ENCODE peak calls at places on chromosomes 16 and 17, in nine cellular contexts. One of them, this sample, is unnamed.

GRCh38 chr16:9370071-9370491 is 278.6 kb downstream of the HAPSTR1 start:
- DNase-seq in mesendoderm: peak
- DNase-seq in CD4-positive, alpha-beta memory T cell: no peak
- DNase-seq in activated T-helper 1 cell treated with anti-CD3 and anti-CD28 coated beads, Interleukin-2, amount 50 U/mL, for 16 hours: no peak
- DNase-seq in fibroblast of mammary gland: no peak
- DNase-seq in GM13977: no peak
- DNase-seq in left cardiac atrium: peak
- DNase-seq in chondrocyte: no peak
- DNase-seq in stimulated activated effector memory CD8-positive, alpha-beta T cell treated with anti-CD3 and anti-CD28 coated beads, Interleukin-12 subunit alpha, Interleukin-12 subunit beta, amount 100 ng/mL, for 72 hours: no peak
- DNase-seq in this sample: no peak

GRCh38 chr17:49691086-49691676 is 13.3 kb upstream of the SPOP start:
- DNase-seq in mesendoderm: no peak
- DNase-seq in CD4-positive, alpha-beta memory T cell: no peak
- DNase-seq in activated T-helper 1 cell treated with anti-CD3 and anti-CD28 coated beads, Interleukin-2, amount 50 U/mL, for 16 hours: no peak
- DNase-seq in fibroblast of mammary gland: peak
- DNase-seq in GM13977: no peak
- DNase-seq in left cardiac atrium: peak
- DNase-seq in chondrocyte: peak
- DNase-seq in stimulated activated effector memory CD8-positive, alpha-beta T cell treated with anti-CD3 and anti-CD28 coated beads, Interleukin-12 subunit alpha, Interleukin-12 subunit beta, amount 100 ng/mL, for 72 hours: no peak
- DNase-seq in this sample: no peak

GRCh38 chr16:86924537-86924936 is 346.2 kb downstream of the FOXL1 start:
- DNase-seq in mesendoderm: no peak
- DNase-seq in CD4-positive, alpha-beta memory T cell: no peak
- DNase-seq in activated T-helper 1 cell treated with anti-CD3 and anti-CD28 coated beads, Interleukin-2, amount 50 U/mL, for 16 hours: no peak
- DNase-seq in fibroblast of mammary gland: peak
- DNase-seq in GM13977: no peak
- DNase-seq in left cardiac atrium: no peak
- DNase-seq in chondrocyte: no peak
- DNase-seq in stimulated activated effector memory CD8-positive, alpha-beta T cell treated with anti-CD3 and anti-CD28 coated beads, Interleukin-12 subunit alpha, Interleukin-12 subunit beta, amount 100 ng/mL, for 72 hours: no peak
- DNase-seq in this sample: no peak

GRCh38 chr17:14471052-14471451 is 170.2 kb downstream of the HS3ST3B1 start:
- DNase-seq in mesendoderm: no peak
- DNase-seq in CD4-positive, alpha-beta memory T cell: no peak
- DNase-seq in activated T-helper 1 cell treated with anti-CD3 and anti-CD28 coated beads, Interleukin-2, amount 50 U/mL, for 16 hours: no peak
- DNase-seq in fibroblast of mammary gland: peak
- DNase-seq in GM13977: no peak
- DNase-seq in left cardiac atrium: no peak
- DNase-seq in chondrocyte: no peak
- DNase-seq in stimulated activated effector memory CD8-positive, alpha-beta T cell treated with anti-CD3 and anti-CD28 coated beads, Interleukin-12 subunit alpha, Interleukin-12 subunit beta, amount 100 ng/mL, for 72 hours: no peak
- DNase-seq in this sample: no peak

GRCh38 chr17:82095777-82096708 is 2.0 kb downstream of the FASN start:
- DNase-seq in mesendoderm: no peak
- DNase-seq in CD4-positive, alpha-beta memory T cell: no peak
- DNase-seq in activated T-helper 1 cell treated with anti-CD3 and anti-CD28 coated beads, Interleukin-2, amount 50 U/mL, for 16 hours: no peak
- DNase-seq in fibroblast of mammary gland: no peak
- DNase-seq in GM13977: no peak
- DNase-seq in left cardiac atrium: peak
- DNase-seq in chondrocyte: peak
- DNase-seq in stimulated activated effector memory CD8-positive, alpha-beta T cell treated with anti-CD3 and anti-CD28 coated beads, Interleukin-12 subunit alpha, Interleukin-12 subunit beta, amount 100 ng/mL, for 72 hours: no peak
- DNase-seq in this sample: no peak

GRCh38 chr16:66859397-66860068 is 15.3 kb downstream of the CA7 start:
- DNase-seq in mesendoderm: no peak
- DNase-seq in CD4-positive, alpha-beta memory T cell: no peak
- DNase-seq in activated T-helper 1 cell treated with anti-CD3 and anti-CD28 coated beads, Interleukin-2, amount 50 U/mL, for 16 hours: no peak
- DNase-seq in fibroblast of mammary gland: no peak
- DNase-seq in GM13977: peak
- DNase-seq in left cardiac atrium: no peak
- DNase-seq in chondrocyte: no peak
- DNase-seq in stimulated activated effector memory CD8-positive, alpha-beta T cell treated with anti-CD3 and anti-CD28 coated beads, Interleukin-12 subunit alpha, Interleukin-12 subunit beta, amount 100 ng/mL, for 72 hours: no peak
- DNase-seq in this sample: no peak

GRCh38 chr17:40485851-40486512 is 15.4 kb downstream of the TNS4 start:
- DNase-seq in mesendoderm: peak
- DNase-seq in CD4-positive, alpha-beta memory T cell: peak
- DNase-seq in activated T-helper 1 cell treated with anti-CD3 and anti-CD28 coated beads, Interleukin-2, amount 50 U/mL, for 16 hours: no peak
- DNase-seq in fibroblast of mammary gland: peak
- DNase-seq in GM13977: no peak
- DNase-seq in left cardiac atrium: peak
- DNase-seq in chondrocyte: no peak
- DNase-seq in stimulated activated effector memory CD8-positive, alpha-beta T cell treated with anti-CD3 and anti-CD28 coated beads, Interleukin-12 subunit alpha, Interleukin-12 subunit beta, amount 100 ng/mL, for 72 hours: no peak
- DNase-seq in this sample: no peak

GRCh38 chr17:5123343-5124124 is 7.7 kb downstream of the USP6 start:
- DNase-seq in mesendoderm: no peak
- DNase-seq in CD4-positive, alpha-beta memory T cell: no peak
- DNase-seq in activated T-helper 1 cell treated with anti-CD3 and anti-CD28 coated beads, Interleukin-2, amount 50 U/mL, for 16 hours: no peak
- DNase-seq in fibroblast of mammary gland: no peak
- DNase-seq in GM13977: no peak
- DNase-seq in left cardiac atrium: no peak
- DNase-seq in chondrocyte: no peak
- DNase-seq in stimulated activated effector memory CD8-positive, alpha-beta T cell treated with anti-CD3 and anti-CD28 coated beads, Interleukin-12 subunit alpha, Interleukin-12 subunit beta, amount 100 ng/mL, for 72 hours: no peak
- DNase-seq in this sample: no peak

GRCh38 chr17:39051001-39051605 is 83.9 kb upstream of the FBXO47 start:
- DNase-seq in mesendoderm: no peak
- DNase-seq in CD4-positive, alpha-beta memory T cell: no peak
- DNase-seq in activated T-helper 1 cell treated with anti-CD3 and anti-CD28 coated beads, Interleukin-2, amount 50 U/mL, for 16 hours: no peak
- DNase-seq in fibroblast of mammary gland: no peak
- DNase-seq in GM13977: no peak
- DNase-seq in left cardiac atrium: no peak
- DNase-seq in chondrocyte: no peak
- DNase-seq in stimulated activated effector memory CD8-positive, alpha-beta T cell treated with anti-CD3 and anti-CD28 coated beads, Interleukin-12 subunit alpha, Interleukin-12 subunit beta, amount 100 ng/mL, for 72 hours: no peak
- DNase-seq in this sample: no peak

GRCh38 chr16:47946077-47946476 is 209.7 kb downstream of the ABCC12 start:
- DNase-seq in mesendoderm: no peak
- DNase-seq in CD4-positive, alpha-beta memory T cell: no peak
- DNase-seq in activated T-helper 1 cell treated with anti-CD3 and anti-CD28 coated beads, Interleukin-2, amount 50 U/mL, for 16 hours: no peak
- DNase-seq in fibroblast of mammary gland: no peak
- DNase-seq in GM13977: no peak
- DNase-seq in left cardiac atrium: no peak
- DNase-seq in chondrocyte: no peak
- DNase-seq in stimulated activated effector memory CD8-positive, alpha-beta T cell treated with anti-CD3 and anti-CD28 coated beads, Interleukin-12 subunit alpha, Interleukin-12 subunit beta, amount 100 ng/mL, for 72 hours: no peak
- DNase-seq in this sample: no peak

GRCh38 chr17:65191805-65192740 is 54.9 kb downstream of the RGS9 start:
- DNase-seq in mesendoderm: peak
- DNase-seq in CD4-positive, alpha-beta memory T cell: no peak
- DNase-seq in activated T-helper 1 cell treated with anti-CD3 and anti-CD28 coated beads, Interleukin-2, amount 50 U/mL, for 16 hours: no peak
- DNase-seq in fibroblast of mammary gland: peak
- DNase-seq in GM13977: no peak
- DNase-seq in left cardiac atrium: no peak
- DNase-seq in chondrocyte: no peak
- DNase-seq in stimulated activated effector memory CD8-positive, alpha-beta T cell treated with anti-CD3 and anti-CD28 coated beads, Interleukin-12 subunit alpha, Interleukin-12 subunit beta, amount 100 ng/mL, for 72 hours: no peak
- DNase-seq in this sample: no peak

GRCh38 chr17:7215652-7216139 is 3.9 kb downstream of the DLG4 start:
- DNase-seq in mesendoderm: peak
- DNase-seq in CD4-positive, alpha-beta memory T cell: no peak
- DNase-seq in activated T-helper 1 cell treated with anti-CD3 and anti-CD28 coated beads, Interleukin-2, amount 50 U/mL, for 16 hours: no peak
- DNase-seq in fibroblast of mammary gland: no peak
- DNase-seq in GM13977: no peak
- DNase-seq in left cardiac atrium: no peak
- DNase-seq in chondrocyte: no peak
- DNase-seq in stimulated activated effector memory CD8-positive, alpha-beta T cell treated with anti-CD3 and anti-CD28 coated beads, Interleukin-12 subunit alpha, Interleukin-12 subunit beta, amount 100 ng/mL, for 72 hours: no peak
- DNase-seq in this sample: no peak

GRCh38 chr16:66052745-66053144 is 313.7 kb upstream of the CDH5 start:
- DNase-seq in mesendoderm: no peak
- DNase-seq in CD4-positive, alpha-beta memory T cell: no peak
- DNase-seq in activated T-helper 1 cell treated with anti-CD3 and anti-CD28 coated beads, Interleukin-2, amount 50 U/mL, for 16 hours: no peak
- DNase-seq in fibroblast of mammary gland: peak
- DNase-seq in GM13977: no peak
- DNase-seq in left cardiac atrium: no peak
- DNase-seq in chondrocyte: no peak
- DNase-seq in stimulated activated effector memory CD8-positive, alpha-beta T cell treated with anti-CD3 and anti-CD28 coated beads, Interleukin-12 subunit alpha, Interleukin-12 subunit beta, amount 100 ng/mL, for 72 hours: no peak
- DNase-seq in this sample: no peak

GRCh38 chr17:7838291-7839075 is 4.5 kb downstream of the KDM6B start:
- DNase-seq in mesendoderm: peak
- DNase-seq in CD4-positive, alpha-beta memory T cell: no peak
- DNase-seq in activated T-helper 1 cell treated with anti-CD3 and anti-CD28 coated beads, Interleukin-2, amount 50 U/mL, for 16 hours: no peak
- DNase-seq in fibroblast of mammary gland: peak
- DNase-seq in GM13977: no peak
- DNase-seq in left cardiac atrium: peak
- DNase-seq in chondrocyte: no peak
- DNase-seq in stimulated activated effector memory CD8-positive, alpha-beta T cell treated with anti-CD3 and anti-CD28 coated beads, Interleukin-12 subunit alpha, Interleukin-12 subunit beta, amount 100 ng/mL, for 72 hours: no peak
- DNase-seq in this sample: peak